ENCODE peak calls at places on chromosomes 3 and 15, in eight cellular contexts. One of them, this sample, is unnamed.

GRCh38 chr3:109532257-109533216 is 195.2 kb upstream of the DPPA4 start:
- DNase-seq in GM18507: no peak
- DNase-seq in stimulated activated naive CD8-positive, alpha-beta T cell treated with anti-CD3 and anti-CD28 coated beads, Interleukin-15, Interleukin-2, amounts not matched to agents 100 U/mL and 50 U/mL, for 24 hours: peak; percentile 34
- DNase-seq in NCI-H1105: peak; percentile 18
- DNase-seq in A172: peak; percentile 82
- DNase-seq in psoas muscle: no peak
- DNase-seq in anterior cingulate cortex: peak; percentile 11
- DNase-seq in fibroblast of pulmonary artery: peak; percentile 93
- DNase-seq in this sample: no peak

GRCh38 chr3:122577409-122578028 is at the start of gene PARP15:
- DNase-seq in psoas muscle: peak; percentile 15
- DNase-seq in anterior cingulate cortex: no peak
- DNase-seq in stimulated activated naive CD8-positive, alpha-beta T cell treated with anti-CD3 and anti-CD28 coated beads, Interleukin-15, Interleukin-2, amounts not matched to agents 100 U/mL and 50 U/mL, for 24 hours: peak; percentile 63
- DNase-seq in GM18507: no peak
- DNase-seq in NCI-H1105: no peak
- DNase-seq in fibroblast of pulmonary artery: no peak
- DNase-seq in A172: no peak
- DNase-seq in this sample: no peak

GRCh38 chr15:51737538-51738305 is at the start of gene LYSMD2:
- DNase-seq in anterior cingulate cortex: peak; percentile 45
- DNase-seq in GM18507: no peak
- DNase-seq in psoas muscle: peak; percentile 86
- DNase-seq in NCI-H1105: no peak
- DNase-seq in stimulated activated naive CD8-positive, alpha-beta T cell treated with anti-CD3 and anti-CD28 coated beads, Interleukin-15, Interleukin-2, amounts not matched to agents 100 U/mL and 50 U/mL, for 24 hours: peak; percentile 74
- DNase-seq in A172: no peak
- DNase-seq in fibroblast of pulmonary artery: peak; percentile 50
- DNase-seq in this sample: peak; percentile 52

GRCh38 chr3:42684632-42685362 is 540 bp upstream of the KLHL40 start:
- DNase-seq in stimulated activated naive CD8-positive, alpha-beta T cell treated with anti-CD3 and anti-CD28 coated beads, Interleukin-15, Interleukin-2, amounts not matched to agents 100 U/mL and 50 U/mL, for 24 hours: no peak
- DNase-seq in psoas muscle: no peak
- DNase-seq in GM18507: no peak
- DNase-seq in anterior cingulate cortex: no peak
- DNase-seq in fibroblast of pulmonary artery: no peak
- DNase-seq in A172: no peak
- DNase-seq in NCI-H1105: no peak
- DNase-seq in this sample: peak; percentile 18

GRCh38 chr3:49519266-49519665 is 35.0 kb upstream of the BSN start:
- DNase-seq in anterior cingulate cortex: peak; percentile 84
- DNase-seq in A172: no peak
- DNase-seq in NCI-H1105: no peak
- DNase-seq in fibroblast of pulmonary artery: peak; percentile 33
- DNase-seq in stimulated activated naive CD8-positive, alpha-beta T cell treated with anti-CD3 and anti-CD28 coated beads, Interleukin-15, Interleukin-2, amounts not matched to agents 100 U/mL and 50 U/mL, for 24 hours: no peak
- DNase-seq in psoas muscle: no peak
- DNase-seq in GM18507: no peak
- DNase-seq in this sample: no peak

GRCh38 chr3:27666708-27667107 is 55.4 kb downstream of the EOMES start:
- DNase-seq in stimulated activated naive CD8-positive, alpha-beta T cell treated with anti-CD3 and anti-CD28 coated beads, Interleukin-15, Interleukin-2, amounts not matched to agents 100 U/mL and 50 U/mL, for 24 hours: no peak
- DNase-seq in A172: no peak
- DNase-seq in fibroblast of pulmonary artery: peak; percentile 85
- DNase-seq in psoas muscle: peak; percentile 65
- DNase-seq in GM18507: no peak
- DNase-seq in anterior cingulate cortex: peak; percentile 65
- DNase-seq in NCI-H1105: peak; percentile 33
- DNase-seq in this sample: no peak

GRCh38 chr3:147832611-147833010 is 423.4 kb downstream of the ZIC1 start:
- DNase-seq in A172: no peak
- DNase-seq in anterior cingulate cortex: no peak
- DNase-seq in GM18507: no peak
- DNase-seq in fibroblast of pulmonary artery: no peak
- DNase-seq in stimulated activated naive CD8-positive, alpha-beta T cell treated with anti-CD3 and anti-CD28 coated beads, Interleukin-15, Interleukin-2, amounts not matched to agents 100 U/mL and 50 U/mL, for 24 hours: no peak
- DNase-seq in psoas muscle: no peak
- DNase-seq in NCI-H1105: no peak
- DNase-seq in this sample: no peak

GRCh38 chr15:56082263-56082761 is 88.9 kb upstream of the NEDD4 start:
- DNase-seq in NCI-H1105: no peak
- DNase-seq in stimulated activated naive CD8-positive, alpha-beta T cell treated with anti-CD3 and anti-CD28 coated beads, Interleukin-15, Interleukin-2, amounts not matched to agents 100 U/mL and 50 U/mL, for 24 hours: no peak
- DNase-seq in psoas muscle: no peak
- DNase-seq in GM18507: no peak
- DNase-seq in A172: no peak
- DNase-seq in anterior cingulate cortex: no peak
- DNase-seq in fibroblast of pulmonary artery: no peak
- DNase-seq in this sample: no peak

GRCh38 chr15:65249641-65250040 is 37.0 kb downstream of the PARP16 start:
- DNase-seq in NCI-H1105: no peak
- DNase-seq in fibroblast of pulmonary artery: no peak
- DNase-seq in GM18507: peak; percentile 15
- DNase-seq in A172: no peak
- DNase-seq in anterior cingulate cortex: no peak
- DNase-seq in stimulated activated naive CD8-positive, alpha-beta T cell treated with anti-CD3 and anti-CD28 coated beads, Interleukin-15, Interleukin-2, amounts not matched to agents 100 U/mL and 50 U/mL, for 24 hours: peak; percentile 81
- DNase-seq in psoas muscle: no peak
- DNase-seq in this sample: peak; percentile 29

GRCh38 chr3:107328074-107328473 is 49.2 kb upstream of the CCDC54 start:
- DNase-seq in A172: no peak
- DNase-seq in anterior cingulate cortex: no peak
- DNase-seq in NCI-H1105: no peak
- DNase-seq in stimulated activated naive CD8-positive, alpha-beta T cell treated with anti-CD3 and anti-CD28 coated beads, Interleukin-15, Interleukin-2, amounts not matched to agents 100 U/mL and 50 U/mL, for 24 hours: no peak
- DNase-seq in GM18507: no peak
- DNase-seq in psoas muscle: no peak
- DNase-seq in fibroblast of pulmonary artery: no peak
- DNase-seq in this sample: no peak

GRCh38 chr3:33299395-33300081 is 22.3 kb downstream of the FBXL2 start:
- DNase-seq in psoas muscle: no peak
- DNase-seq in A172: peak; percentile 78
- DNase-seq in NCI-H1105: no peak
- DNase-seq in stimulated activated naive CD8-positive, alpha-beta T cell treated with anti-CD3 and anti-CD28 coated beads, Interleukin-15, Interleukin-2, amounts not matched to agents 100 U/mL and 50 U/mL, for 24 hours: no peak
- DNase-seq in GM18507: no peak
- DNase-seq in anterior cingulate cortex: no peak
- DNase-seq in fibroblast of pulmonary artery: peak; percentile 32
- DNase-seq in this sample: no peak

GRCh38 chr3:49602877-49603411 is 48.7 kb downstream of the BSN start:
- DNase-seq in A172: no peak
- DNase-seq in fibroblast of pulmonary artery: no peak
- DNase-seq in NCI-H1105: no peak
- DNase-seq in stimulated activated naive CD8-positive, alpha-beta T cell treated with anti-CD3 and anti-CD28 coated beads, Interleukin-15, Interleukin-2, amounts not matched to agents 100 U/mL and 50 U/mL, for 24 hours: peak; percentile 55
- DNase-seq in GM18507: no peak
- DNase-seq in anterior cingulate cortex: no peak
- DNase-seq in psoas muscle: no peak
- DNase-seq in this sample: no peak

GRCh38 chr3:195260286-195260905 is 10.6 kb downstream of the XXYLT1 start:
- DNase-seq in fibroblast of pulmonary artery: no peak
- DNase-seq in A172: peak; percentile 34
- DNase-seq in anterior cingulate cortex: no peak
- DNase-seq in GM18507: no peak
- DNase-seq in NCI-H1105: peak; percentile 57
- DNase-seq in stimulated activated naive CD8-positive, alpha-beta T cell treated with anti-CD3 and anti-CD28 coated beads, Interleukin-15, Interleukin-2, amounts not matched to agents 100 U/mL and 50 U/mL, for 24 hours: peak; percentile 30
- DNase-seq in psoas muscle: no peak
- DNase-seq in this sample: no peak

GRCh38 chr3:140081836-140082331 is 146.9 kb downstream of the CLSTN2 start:
- DNase-seq in GM18507: no peak
- DNase-seq in NCI-H1105: no peak
- DNase-seq in fibroblast of pulmonary artery: no peak
- DNase-seq in stimulated activated naive CD8-positive, alpha-beta T cell treated with anti-CD3 and anti-CD28 coated beads, Interleukin-15, Interleukin-2, amounts not matched to agents 100 U/mL and 50 U/mL, for 24 hours: no peak
- DNase-seq in A172: peak; percentile 17
- DNase-seq in anterior cingulate cortex: no peak
- DNase-seq in psoas muscle: no peak
- DNase-seq in this sample: no peak

GRCh38 chr15:47331796-47332480 is 385.4 kb upstream of the SEMA6D start:
- DNase-seq in GM18507: no peak
- DNase-seq in stimulated activated naive CD8-positive, alpha-beta T cell treated with anti-CD3 and anti-CD28 coated beads, Interleukin-15, Interleukin-2, amounts not matched to agents 100 U/mL and 50 U/mL, for 24 hours: no peak
- DNase-seq in fibroblast of pulmonary artery: peak; percentile 38
- DNase-seq in NCI-H1105: peak; percentile 62
- DNase-seq in anterior cingulate cortex: no peak
- DNase-seq in A172: no peak
- DNase-seq in psoas muscle: no peak
- DNase-seq in this sample: no peak

GRCh38 chr3:127639173-127640030 is 10.4 kb downstream of the PODXL2 start:
- DNase-seq in NCI-H1105: no peak
- DNase-seq in psoas muscle: no peak
- DNase-seq in A172: peak; percentile 42
- DNase-seq in GM18507: no peak
- DNase-seq in stimulated activated naive CD8-positive, alpha-beta T cell treated with anti-CD3 and anti-CD28 coated beads, Interleukin-15, Interleukin-2, amounts not matched to agents 100 U/mL and 50 U/mL, for 24 hours: no peak
- DNase-seq in anterior cingulate cortex: no peak
- DNase-seq in fibroblast of pulmonary artery: peak; percentile 8
- DNase-seq in this sample: no peak

GRCh38 chr15:83064859-83065258 is 2.2 kb downstream of the BTBD1 start:
- DNase-seq in anterior cingulate cortex: no peak
- DNase-seq in A172: no peak
- DNase-seq in NCI-H1105: no peak
- DNase-seq in GM18507: no peak
- DNase-seq in psoas muscle: no peak
- DNase-seq in stimulated activated naive CD8-positive, alpha-beta T cell treated with anti-CD3 and anti-CD28 coated beads, Interleukin-15, Interleukin-2, amounts not matched to agents 100 U/mL and 50 U/mL, for 24 hours: no peak
- DNase-seq in fibroblast of pulmonary artery: peak; percentile 17
- DNase-seq in this sample: no peak

GRCh38 chr15:49438970-49439631 is 16.1 kb downstream of the FGF7 start:
- DNase-seq in anterior cingulate cortex: no peak
- DNase-seq in GM18507: no peak
- DNase-seq in psoas muscle: no peak
- DNase-seq in fibroblast of pulmonary artery: peak; percentile 47
- DNase-seq in stimulated activated naive CD8-positive, alpha-beta T cell treated with anti-CD3 and anti-CD28 coated beads, Interleukin-15, Interleukin-2, amounts not matched to agents 100 U/mL and 50 U/mL, for 24 hours: no peak
- DNase-seq in A172: no peak
- DNase-seq in NCI-H1105: no peak
- DNase-seq in this sample: no peak

GRCh38 chr15:99568548-99569352 is 3.0 kb downstream of the MEF2A start:
- DNase-seq in fibroblast of pulmonary artery: no peak
- DNase-seq in GM18507: no peak
- DNase-seq in anterior cingulate cortex: no peak
- DNase-seq in psoas muscle: no peak
- DNase-seq in A172: no peak
- DNase-seq in stimulated activated naive CD8-positive, alpha-beta T cell treated with anti-CD3 and anti-CD28 coated beads, Interleukin-15, Interleukin-2, amounts not matched to agents 100 U/mL and 50 U/mL, for 24 hours: no peak
- DNase-seq in NCI-H1105: no peak
- DNase-seq in this sample: no peak

GRCh38 chr15:57035664-57036063 is 117.2 kb downstream of the TCF12 start:
- DNase-seq in stimulated activated naive CD8-positive, alpha-beta T cell treated with anti-CD3 and anti-CD28 coated beads, Interleukin-15, Interleukin-2, amounts not matched to agents 100 U/mL and 50 U/mL, for 24 hours: no peak
- DNase-seq in psoas muscle: no peak
- DNase-seq in GM18507: no peak
- DNase-seq in NCI-H1105: no peak
- DNase-seq in fibroblast of pulmonary artery: no peak
- DNase-seq in A172: no peak
- DNase-seq in anterior cingulate cortex: no peak
- DNase-seq in this sample: no peak

GRCh38 chr3:33134026-33134625 is 20.3 kb downstream of the CRTAP start:
- DNase-seq in A172: no peak
- DNase-seq in stimulated activated naive CD8-positive, alpha-beta T cell treated with anti-CD3 and anti-CD28 coated beads, Interleukin-15, Interleukin-2, amounts not matched to agents 100 U/mL and 50 U/mL, for 24 hours: no peak
- DNase-seq in anterior cingulate cortex: no peak
- DNase-seq in psoas muscle: no peak
- DNase-seq in NCI-H1105: no peak
- DNase-seq in fibroblast of pulmonary artery: no peak
- DNase-seq in GM18507: no peak
- DNase-seq in this sample: no peak

GRCh38 chr15:65337436-65338070 is 33.1 kb downstream of the RNU5B-1 start:
- DNase-seq in GM18507: no peak
- DNase-seq in NCI-H1105: no peak
- DNase-seq in anterior cingulate cortex: no peak
- DNase-seq in stimulated activated naive CD8-positive, alpha-beta T cell treated with anti-CD3 and anti-CD28 coated beads, Interleukin-15, Interleukin-2, amounts not matched to agents 100 U/mL and 50 U/mL, for 24 hours: no peak
- DNase-seq in A172: no peak
- DNase-seq in fibroblast of pulmonary artery: no peak
- DNase-seq in psoas muscle: no peak
- DNase-seq in this sample: no peak

GRCh38 chr3:9402410-9403228 is 5.2 kb downstream of the SETD5 start:
- DNase-seq in GM18507: no peak
- DNase-seq in anterior cingulate cortex: peak; percentile 50
- DNase-seq in psoas muscle: no peak
- DNase-seq in fibroblast of pulmonary artery: peak; percentile 70
- DNase-seq in NCI-H1105: peak; percentile 44
- DNase-seq in stimulated activated naive CD8-positive, alpha-beta T cell treated with anti-CD3 and anti-CD28 coated beads, Interleukin-15, Interleukin-2, amounts not matched to agents 100 U/mL and 50 U/mL, for 24 hours: no peak
- DNase-seq in A172: no peak
- DNase-seq in this sample: no peak

GRCh38 chr15:86772369-86773059 is 692.8 kb downstream of the AGBL1 start:
- DNase-seq in psoas muscle: no peak
- DNase-seq in GM18507: no peak
- DNase-seq in A172: no peak
- DNase-seq in anterior cingulate cortex: no peak
- DNase-seq in stimulated activated naive CD8-positive, alpha-beta T cell treated with anti-CD3 and anti-CD28 coated beads, Interleukin-15, Interleukin-2, amounts not matched to agents 100 U/mL and 50 U/mL, for 24 hours: no peak
- DNase-seq in fibroblast of pulmonary artery: no peak
- DNase-seq in NCI-H1105: no peak
- DNase-seq in this sample: no peak

GRCh38 chr3:45496550-45496949 is 98.0 kb upstream of the LIMD1 start:
- DNase-seq in anterior cingulate cortex: no peak
- DNase-seq in A172: no peak
- DNase-seq in psoas muscle: peak; percentile 64
- DNase-seq in stimulated activated naive CD8-positive, alpha-beta T cell treated with anti-CD3 and anti-CD28 coated beads, Interleukin-15, Interleukin-2, amounts not matched to agents 100 U/mL and 50 U/mL, for 24 hours: no peak
- DNase-seq in GM18507: no peak
- DNase-seq in NCI-H1105: no peak
- DNase-seq in fibroblast of pulmonary artery: peak; percentile 80
- DNase-seq in this sample: no peak

GRCh38 chr3:130801473-130801872 is 54.8 kb upstream of the PIK3R4 start:
- DNase-seq in NCI-H1105: no peak
- DNase-seq in GM18507: no peak
- DNase-seq in fibroblast of pulmonary artery: no peak
- DNase-seq in anterior cingulate cortex: no peak
- DNase-seq in A172: no peak
- DNase-seq in stimulated activated naive CD8-positive, alpha-beta T cell treated with anti-CD3 and anti-CD28 coated beads, Interleukin-15, Interleukin-2, amounts not matched to agents 100 U/mL and 50 U/mL, for 24 hours: no peak
- DNase-seq in psoas muscle: no peak
- DNase-seq in this sample: no peak

GRCh38 chr15:33194704-33195261 is at the start of gene FMN1:
- DNase-seq in NCI-H1105: peak; percentile 52
- DNase-seq in stimulated activated naive CD8-positive, alpha-beta T cell treated with anti-CD3 and anti-CD28 coated beads, Interleukin-15, Interleukin-2, amounts not matched to agents 100 U/mL and 50 U/mL, for 24 hours: peak; percentile 90
- DNase-seq in fibroblast of pulmonary artery: peak; percentile 89
- DNase-seq in A172: peak; percentile 84
- DNase-seq in GM18507: peak; percentile 83
- DNase-seq in anterior cingulate cortex: peak; percentile 93
- DNase-seq in psoas muscle: peak; percentile 94
- DNase-seq in this sample: peak; percentile 46

GRCh38 chr15:88834211-88834812 is 31.1 kb downstream of the ACAN start:
- DNase-seq in fibroblast of pulmonary artery: peak; percentile 62
- DNase-seq in psoas muscle: peak; percentile 29
- DNase-seq in stimulated activated naive CD8-positive, alpha-beta T cell treated with anti-CD3 and anti-CD28 coated beads, Interleukin-15, Interleukin-2, amounts not matched to agents 100 U/mL and 50 U/mL, for 24 hours: peak; percentile 27
- DNase-seq in A172: peak; percentile 31
- DNase-seq in GM18507: no peak
- DNase-seq in anterior cingulate cortex: peak; percentile 25
- DNase-seq in NCI-H1105: no peak
- DNase-seq in this sample: no peak

GRCh38 chr3:16307832-16308531 is 43.0 kb downstream of the OXNAD1 start:
- DNase-seq in NCI-H1105: no peak
- DNase-seq in fibroblast of pulmonary artery: no peak
- DNase-seq in stimulated activated naive CD8-positive, alpha-beta T cell treated with anti-CD3 and anti-CD28 coated beads, Interleukin-15, Interleukin-2, amounts not matched to agents 100 U/mL and 50 U/mL, for 24 hours: no peak
- DNase-seq in psoas muscle: no peak
- DNase-seq in A172: no peak
- DNase-seq in anterior cingulate cortex: no peak
- DNase-seq in GM18507: no peak
- DNase-seq in this sample: no peak

This sample was measured in GM12892.